ENCODE peak calls at places on chromosomes 11 and 22, in six cellular contexts. One of them, this sample, is unnamed. For H3K27me3 and H3K9me3, the result is how much of the 10 kb centered on the place peaks cover.

GRCh38 chr11:26268980-26269660 is 62.8 kb upstream of the ANO3 start:
- DNase-seq in fibroblast of lung: no peak
- DNase-seq in heart left ventricle: no peak
- DNase-seq in tibial nerve: no peak
- DNase-seq in naive thymus-derived CD4-positive, alpha-beta T cell: no peak
- DNase-seq in pancreas: no peak
- DNase-seq in this sample: no peak

GRCh38 chr11:31788066-31788465 is 23.1 kb downstream of the PAX6 start:
- DNase-seq in fibroblast of lung: no peak
- DNase-seq in heart left ventricle: no peak
- DNase-seq in pancreas: no peak
- DNase-seq in naive thymus-derived CD4-positive, alpha-beta T cell: no peak
- DNase-seq in tibial nerve: no peak
- DNase-seq in this sample: no peak

GRCh38 chr11:132640952-132641351 is 891.3 kb downstream of the OPCML start:
- DNase-seq in pancreas: no peak
- DNase-seq in heart left ventricle: no peak
- DNase-seq in naive thymus-derived CD4-positive, alpha-beta T cell: no peak
- DNase-seq in tibial nerve: no peak
- DNase-seq in fibroblast of lung: no peak
- DNase-seq in this sample: no peak

GRCh38 chr11:61162092-61162935 is 1.1 kb upstream of the VPS37C start:
- DNase-seq in naive thymus-derived CD4-positive, alpha-beta T cell: peak
- DNase-seq in pancreas: peak
- DNase-seq in fibroblast of lung: peak
- DNase-seq in heart left ventricle: no peak
- DNase-seq in tibial nerve: no peak
- DNase-seq in this sample: no peak

GRCh38 chr11:130448416-130449068 is at the start of gene ADAMTS15:
- DNase-seq in heart left ventricle: peak
- DNase-seq in pancreas: peak
- DNase-seq in naive thymus-derived CD4-positive, alpha-beta T cell: no peak
- DNase-seq in tibial nerve: peak
- DNase-seq in fibroblast of lung: peak
- DNase-seq in this sample: peak

GRCh38 chr22:17470880-17471500 is 92.3 kb upstream of the SLC25A18 start:
- DNase-seq in fibroblast of lung: no peak
- DNase-seq in tibial nerve: no peak
- DNase-seq in naive thymus-derived CD4-positive, alpha-beta T cell: no peak
- DNase-seq in pancreas: no peak
- DNase-seq in heart left ventricle: no peak
- DNase-seq in this sample: no peak

GRCh38 chr22:45612451-45612901 is 59.2 kb upstream of the ATXN10 start:
- DNase-seq in fibroblast of lung: peak
- DNase-seq in pancreas: no peak
- DNase-seq in naive thymus-derived CD4-positive, alpha-beta T cell: no peak
- DNase-seq in tibial nerve: peak
- DNase-seq in heart left ventricle: peak
- DNase-seq in this sample: peak

GRCh38 chr22:41094036-41094435 is 1.6 kb downstream of the EP300 start:
- DNase-seq in heart left ventricle: no peak
- DNase-seq in naive thymus-derived CD4-positive, alpha-beta T cell: no peak
- DNase-seq in pancreas: no peak
- DNase-seq in fibroblast of lung: peak
- DNase-seq in tibial nerve: no peak
- DNase-seq in this sample: no peak

GRCh38 chr11:46378296-46378695 is 3.2 kb upstream of the MDK start:
- DNase-seq in tibial nerve: no peak
- DNase-seq in fibroblast of lung: no peak
- DNase-seq in naive thymus-derived CD4-positive, alpha-beta T cell: no peak
- DNase-seq in heart left ventricle: no peak
- DNase-seq in pancreas: no peak
- DNase-seq in this sample: no peak

GRCh38 chr22:41907436-41908401 is 7.2 kb downstream of the SHISA8 start:
- DNase-seq in fibroblast of lung: no peak
- DNase-seq in heart left ventricle: no peak
- DNase-seq in naive thymus-derived CD4-positive, alpha-beta T cell: no peak
- DNase-seq in pancreas: no peak
- DNase-seq in tibial nerve: no peak
- DNase-seq in this sample: no peak

GRCh38 chr11:65310756-65311155 is 3.9 kb upstream of the CDC42EP2 start:
- DNase-seq in pancreas: no peak
- DNase-seq in naive thymus-derived CD4-positive, alpha-beta T cell: no peak
- DNase-seq in fibroblast of lung: peak
- DNase-seq in heart left ventricle: no peak
- DNase-seq in tibial nerve: no peak
- DNase-seq in this sample: no peak

GRCh38 chr11:130473056-130473794 is 24.8 kb downstream of the ADAMTS15 start:
- DNase-seq in naive thymus-derived CD4-positive, alpha-beta T cell: no peak
- DNase-seq in pancreas: no peak
- DNase-seq in tibial nerve: no peak
- DNase-seq in fibroblast of lung: no peak
- DNase-seq in heart left ventricle: peak
- DNase-seq in this sample: peak

GRCh38 chr11:47412152-47412746 is 3.9 kb downstream of the SLC39A13 start:
- DNase-seq in naive thymus-derived CD4-positive, alpha-beta T cell: peak
- DNase-seq in fibroblast of lung: no peak
- DNase-seq in pancreas: peak
- DNase-seq in heart left ventricle: no peak
- DNase-seq in tibial nerve: no peak
- DNase-seq in this sample: no peak

GRCh38 chr22:39490135-39490798 is 11.8 kb upstream of the MIEF1 start:
- DNase-seq in fibroblast of lung: peak
- DNase-seq in tibial nerve: peak
- DNase-seq in heart left ventricle: peak
- DNase-seq in naive thymus-derived CD4-positive, alpha-beta T cell: peak
- DNase-seq in pancreas: no peak
- DNase-seq in this sample: peak

GRCh38 chr11:118618991-118619375 is 11.6 kb downstream of the PHLDB1 start:
- DNase-seq in pancreas: peak
- DNase-seq in fibroblast of lung: peak
- DNase-seq in heart left ventricle: peak
- DNase-seq in naive thymus-derived CD4-positive, alpha-beta T cell: no peak
- DNase-seq in tibial nerve: peak
- DNase-seq in this sample: peak

GRCh38 chr11:118620529-118621070 is 13.2 kb downstream of the PHLDB1 start:
- DNase-seq in fibroblast of lung: peak
- DNase-seq in heart left ventricle: peak
- DNase-seq in pancreas: peak
- DNase-seq in tibial nerve: no peak
- DNase-seq in naive thymus-derived CD4-positive, alpha-beta T cell: no peak
- DNase-seq in this sample: no peak

GRCh38 chr11:118618115-118618990 is 10.9 kb downstream of the PHLDB1 start:
- DNase-seq in tibial nerve: peak
- DNase-seq in naive thymus-derived CD4-positive, alpha-beta T cell: no peak
- DNase-seq in pancreas: peak
- DNase-seq in heart left ventricle: peak
- DNase-seq in fibroblast of lung: peak
- DNase-seq in this sample: peak

GRCh38 chr11:118621071-118621815 is 13.8 kb downstream of the PHLDB1 start:
- DNase-seq in heart left ventricle: peak
- DNase-seq in pancreas: peak
- DNase-seq in fibroblast of lung: peak
- DNase-seq in naive thymus-derived CD4-positive, alpha-beta T cell: peak
- DNase-seq in tibial nerve: peak
- DNase-seq in this sample: peak

DNA sequence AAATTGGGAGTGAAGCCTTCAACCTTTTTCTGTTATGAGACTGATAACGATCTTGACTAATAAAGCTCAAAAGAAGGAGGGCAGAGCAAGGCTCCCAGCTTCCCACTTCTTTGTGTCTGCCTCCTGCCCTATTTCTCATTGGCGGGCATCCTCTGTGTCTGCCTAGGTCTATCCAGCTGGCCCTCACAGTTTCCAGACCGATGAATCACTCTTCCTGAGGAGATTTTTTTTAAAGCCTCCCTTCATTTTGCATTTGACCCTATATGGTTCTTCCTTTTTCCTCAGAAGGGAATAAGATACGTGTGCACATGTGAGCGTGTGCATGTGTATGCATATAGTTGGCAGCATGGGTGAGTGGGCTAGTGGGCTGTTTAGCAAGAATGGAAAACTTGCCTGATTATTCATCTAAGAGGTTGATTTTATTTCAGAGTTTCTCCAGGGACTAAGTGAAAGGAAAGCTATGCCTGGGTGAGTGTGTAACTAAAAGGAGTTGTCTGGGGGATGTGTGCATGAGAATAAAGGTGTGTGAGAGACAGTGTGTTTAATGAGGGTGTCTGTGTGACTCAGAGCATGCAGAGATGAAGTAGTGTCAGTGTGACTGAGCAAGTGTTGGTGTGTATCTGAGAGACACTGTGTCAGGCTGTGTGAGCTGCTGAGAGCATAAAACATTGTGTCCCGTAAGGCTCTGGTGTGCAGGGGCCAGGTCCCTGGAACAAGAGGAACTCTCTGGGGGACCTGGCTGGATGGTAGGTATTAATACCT is 12.2 kb downstream of the PHLDB1 start:
- DNase-seq in tibial nerve: peak
- DNase-seq in naive thymus-derived CD4-positive, alpha-beta T cell: no peak
- DNase-seq in fibroblast of lung: peak
- DNase-seq in pancreas: peak
- DNase-seq in heart left ventricle: peak
- DNase-seq in this sample: peak
- H3K27me3 ChIP-seq in tibial nerve: under half
- H3K27me3 ChIP-seq in naive thymus-derived CD4-positive, alpha-beta T cell: under half
- H3K27me3 ChIP-seq in fibroblast of lung: under half
- H3K27me3 ChIP-seq in pancreas: under half
- H3K27me3 ChIP-seq in heart left ventricle: under half
- H3K27me3 ChIP-seq in this sample: under half

GRCh38 chr11:100080821-100081220 is 606.3 kb upstream of the ARHGAP42 start:
- DNase-seq in naive thymus-derived CD4-positive, alpha-beta T cell: no peak
- DNase-seq in heart left ventricle: no peak
- DNase-seq in tibial nerve: no peak
- DNase-seq in fibroblast of lung: no peak
- DNase-seq in pancreas: no peak
- DNase-seq in this sample: no peak

GRCh38 chr11:100080401-100080800 is 606.7 kb upstream of the ARHGAP42 start:
- DNase-seq in tibial nerve: no peak
- DNase-seq in pancreas: no peak
- DNase-seq in fibroblast of lung: no peak
- DNase-seq in heart left ventricle: no peak
- DNase-seq in naive thymus-derived CD4-positive, alpha-beta T cell: no peak
- DNase-seq in this sample: no peak
- H3K9me3 ChIP-seq in tibial nerve: under half
- H3K9me3 ChIP-seq in pancreas: under half
- H3K9me3 ChIP-seq in fibroblast of lung: under half
- H3K9me3 ChIP-seq in heart left ventricle: under half
- H3K9me3 ChIP-seq in naive thymus-derived CD4-positive, alpha-beta T cell: under half
- H3K9me3 ChIP-seq in this sample: under half

GRCh38 chr22:37808294-37808657 is 542 bp downstream of the GCAT start:
- DNase-seq in fibroblast of lung: peak
- DNase-seq in pancreas: no peak
- DNase-seq in tibial nerve: no peak
- DNase-seq in naive thymus-derived CD4-positive, alpha-beta T cell: no peak
- DNase-seq in heart left ventricle: no peak
- DNase-seq in this sample: no peak
- H3K27me3 ChIP-seq in fibroblast of lung: under half
- H3K27me3 ChIP-seq in pancreas: under half
- H3K27me3 ChIP-seq in tibial nerve: under half
- H3K27me3 ChIP-seq in naive thymus-derived CD4-positive, alpha-beta T cell: under half
- H3K27me3 ChIP-seq in heart left ventricle: under half
- H3K27me3 ChIP-seq in this sample: under half

DNA sequence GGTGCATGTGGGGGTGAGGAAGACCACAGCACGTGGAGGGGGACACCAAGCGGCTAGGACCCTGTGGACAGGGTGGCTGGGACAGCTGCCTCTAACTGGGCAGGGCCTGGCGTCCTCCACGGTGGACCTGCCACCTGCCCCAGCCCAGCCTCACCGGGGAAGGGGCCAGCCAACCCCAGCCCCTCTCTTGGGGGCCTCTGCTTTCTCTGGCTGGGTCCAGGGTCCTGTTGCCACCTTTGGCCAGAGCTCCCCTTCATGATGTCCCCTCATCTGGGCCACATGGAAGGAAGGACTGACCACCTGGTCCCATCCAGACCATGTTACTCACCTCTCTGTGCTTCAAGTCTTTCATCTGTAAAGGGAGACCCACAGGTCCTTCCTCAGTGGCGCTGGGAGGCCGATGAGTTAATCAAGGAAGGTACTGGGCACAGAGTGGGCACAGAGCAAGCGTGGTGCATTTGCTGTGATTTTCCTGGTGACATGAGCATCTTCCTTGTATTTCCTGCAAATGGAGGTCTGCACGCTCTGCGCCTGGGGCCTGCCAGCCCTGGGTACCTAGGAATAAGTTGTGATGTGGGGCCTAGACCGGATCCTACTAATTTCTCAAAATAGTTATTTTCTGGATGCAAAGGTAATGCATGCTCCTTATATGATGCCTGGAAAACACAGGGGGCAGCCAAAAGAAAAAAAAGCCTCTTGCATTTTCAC is 538.4 kb downstream of the TBC1D22A start:
- DNase-seq in naive thymus-derived CD4-positive, alpha-beta T cell: no peak
- DNase-seq in tibial nerve: no peak
- DNase-seq in fibroblast of lung: no peak
- DNase-seq in heart left ventricle: no peak
- DNase-seq in pancreas: no peak
- DNase-seq in this sample: peak
- H3K9me3 ChIP-seq in naive thymus-derived CD4-positive, alpha-beta T cell: under half
- H3K9me3 ChIP-seq in tibial nerve: under half
- H3K9me3 ChIP-seq in fibroblast of lung: under half
- H3K9me3 ChIP-seq in heart left ventricle: under half
- H3K9me3 ChIP-seq in pancreas: under half
- H3K9me3 ChIP-seq in this sample: under half

This sample was measured in right atrium auricular region.